ENCODE peak calls at places on chromosomes 11 and 22, in five cellular contexts. O is astrocyte of the spinal cord, F is heart left ventricle, A is activated gamma-delta T cell treated with Interleukin-2 at 50 U/mL for 16 hours, H is GM23248. S is an unnamed sample.

GRCh38 chr22:44940121-44940520 is 69.7 kb downstream of the PHF21B start:
- DNase-seq in F (no peak), A (no peak), O (no peak), H (no peak), S (no peak)

GRCh38 chr11:82890941-82891340 is 9.3 kb downstream of the PRCP start:
- DNase-seq in A (no peak), F (no peak), O (no peak), H (no peak), S (no peak)

GRCh38 chr22:20659258-20659657 is 114.7 kb upstream of the SERPIND1 start:
- DNase-seq in F (no peak), H (no peak), A (no peak), O (no peak), S (no peak)

GRCh38 chr11:111730871-111731591 is 35.2 kb downstream of the PPP2R1B start:
- DNase-seq in H (peak), F (no peak), O (peak), A (no peak), S (peak)

GRCh38 chr22:50304528-50305392 is 2.7 kb downstream of the PLXNB2 start:
- DNase-seq in O (peak), F (peak), H (peak), A (no peak), S (no peak)

GRCh38 chr11:130652671-130653335 is 204.4 kb downstream of the ADAMTS15 start:
- DNase-seq in A (no peak), F (no peak), H (peak), O (peak), S (no peak)

GRCh38 chr11:134398079-134398444 is 14.0 kb downstream of the B3GAT1 start:
- DNase-seq in O (no peak), F (no peak), A (no peak), H (no peak), S (peak)

GRCh38 chr11:110295487-110296225 is 758 bp downstream of the RDX start:
- DNase-seq in F (peak), H (peak), A (peak), O (peak), S (peak)

GRCh38 chr11:69138265-69138664 is 17.5 kb upstream of the SMIM38 start:
- DNase-seq in H (peak), A (no peak), O (peak), F (no peak), S (no peak)

GRCh38 chr11:130699561-130699960 is 216.7 kb downstream of the SNX19 start:
- DNase-seq in O (no peak), H (no peak), A (no peak), F (no peak), S (no peak)